ENCODE peak calls at places on chromosome 11, in nine cellular contexts. G is IMR-90, S is neuronal stem cell, Y is small intestine, I is endodermal cell, J is GM23248, R is heart left ventricle, W is tibial nerve, T is PC-3. P is an unnamed sample.

GRCh38 chr11:18466402-18466801 is 10.7 kb downstream of the LDHAL6A start:
- DNase-seq in G (no peak), S (no peak), Y (no peak), I (no peak), J (no peak), R (no peak), W (no peak), T (no peak), P (no peak)

GRCh38 chr11:73217131-73217809 is 811 bp upstream of the P2RY2 start:
- DNase-seq in G (no peak), S (no peak), Y (no peak), I (peak; percentile 65), J (no peak), R (no peak), W (no peak), T (no peak), P (no peak)

GRCh38 chr11:115579181-115579825 is 75.1 kb upstream of the CADM1 start:
- DNase-seq in G (no peak), S (no peak), Y (no peak), I (no peak), J (no peak), R (no peak), W (no peak), T (peak; percentile 8), P (no peak)

GRCh38 chr11:64687204-64687603 is 35.8 kb downstream of the NRXN2 start:
- DNase-seq in G (no peak), S (no peak), Y (no peak), I (no peak), J (no peak), R (peak; percentile 69), W (peak; percentile 31), T (no peak), P (peak; percentile 87)

GRCh38 chr11:67240575-67241389 is 25.5 kb upstream of the GRK2 start:
- DNase-seq in G (peak; percentile 75), S (no peak), Y (peak; percentile 81), I (peak; percentile 69), J (peak; percentile 92), R (no peak), W (no peak), T (peak; percentile 84), P (peak; percentile 73)

GRCh38 chr11:18225906-18226305 is 10.7 kb downstream of the SAA4 start:
- DNase-seq in G (no peak), S (no peak), Y (no peak), I (no peak), J (no peak), R (no peak), W (no peak), T (no peak), P (no peak)

GRCh38 chr11:122882809-122883681 is 486 bp downstream of the JHY start:
- DNase-seq in G (peak; percentile 55), S (peak; percentile 31), Y (peak; percentile 62), I (peak; percentile 90), J (peak; percentile 88), R (peak; percentile 78), W (peak; percentile 30), T (peak; percentile 83), P (peak; percentile 73)

GRCh38 chr11:2704356-2704755 is 4.6 kb upstream of the KCNQ1OT1 start:
- DNase-seq in G (no peak), S (no peak), Y (no peak), I (no peak), J (no peak), R (peak; percentile 30), W (no peak), T (no peak), P (no peak)

GRCh38 chr11:109364851-109365250 is 57.1 kb upstream of the C11orf87 start:
- DNase-seq in G (no peak), S (no peak), Y (no peak), I (no peak), J (no peak), R (no peak), W (no peak), T (no peak), P (no peak)

GRCh38 chr11:19644316-19644715 is 68.3 kb upstream of the NAV2 start:
- DNase-seq in G (no peak), S (no peak), Y (no peak), I (no peak), J (no peak), R (no peak), W (no peak), T (no peak), P (no peak)

GRCh38 chr11:61771195-61771894 is 18.9 kb downstream of the MYRF start:
- DNase-seq in G (no peak), S (no peak), Y (no peak), I (no peak), J (no peak), R (no peak), W (no peak), T (no peak), P (no peak)

GRCh38 chr11:9769621-9770020 is 105.7 kb downstream of the SWAP70 start:
- DNase-seq in G (no peak), S (no peak), Y (no peak), I (no peak), J (no peak), R (no peak), W (no peak), T (no peak), P (no peak)

GRCh38 chr11:22666700-22667439 is 459 bp downstream of the GAS2 start:
- DNase-seq in G (no peak), S (peak; percentile 39), Y (peak; percentile 38), I (peak; percentile 91), J (peak; percentile 20), R (peak; percentile 79), W (no peak), T (no peak), P (peak; percentile 5)

DNA sequence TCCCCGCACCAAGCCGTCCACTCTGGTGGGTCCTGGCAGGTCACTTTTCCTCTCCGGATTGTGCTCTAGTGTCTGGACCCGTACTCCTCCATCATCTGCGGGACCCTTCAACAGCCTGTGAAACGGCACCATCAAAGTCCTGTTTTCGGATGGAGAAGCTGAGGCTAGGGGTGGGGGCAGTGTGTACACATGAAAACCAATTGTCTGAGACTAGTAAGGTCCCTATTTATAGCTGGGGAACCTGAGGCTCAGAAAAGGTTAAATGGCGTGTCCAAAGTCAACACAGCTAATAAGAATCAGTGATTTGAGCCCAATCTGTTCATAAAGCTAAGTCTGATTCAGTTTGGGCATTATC is 666 bp upstream of the LRRC32 start:
- DNase-seq in G (no peak), S (no peak), Y (no peak), I (no peak), J (no peak), R (no peak), W (no peak), T (no peak), P (no peak)
- H3K4me3 ChIP-seq in G (no peak overlapping the region), S (peak overlapping the region; percentile 77), Y (no peak overlapping the region), I (peak overlapping the region; percentile 53), J (peak overlapping the region; percentile 72), R (peak overlapping the region; percentile 49), W (peak overlapping the region; percentile 62), T (no peak overlapping the region), P (no peak overlapping the region)

GRCh38 chr11:69085490-69086095 is 36.9 kb downstream of the TPCN2 start:
- DNase-seq in G (no peak), S (no peak), Y (no peak), I (no peak), J (no peak), R (no peak), W (no peak), T (no peak), P (no peak)

GRCh38 chr11:69081180-69081579 is 32.4 kb downstream of the TPCN2 start:
- DNase-seq in G (no peak), S (no peak), Y (no peak), I (no peak), J (no peak), R (no peak), W (no peak), T (no peak), P (no peak)

GRCh38 chr11:69084371-69084770 is 35.6 kb downstream of the TPCN2 start:
- DNase-seq in G (no peak), S (no peak), Y (no peak), I (no peak), J (no peak), R (no peak), W (no peak), T (no peak), P (no peak)

GRCh38 chr11:69086152-69086551 is 37.4 kb downstream of the TPCN2 start:
- DNase-seq in G (no peak), S (no peak), Y (no peak), I (peak; percentile 75), J (peak; percentile 20), R (no peak), W (no peak), T (no peak), P (no peak)

DNA sequence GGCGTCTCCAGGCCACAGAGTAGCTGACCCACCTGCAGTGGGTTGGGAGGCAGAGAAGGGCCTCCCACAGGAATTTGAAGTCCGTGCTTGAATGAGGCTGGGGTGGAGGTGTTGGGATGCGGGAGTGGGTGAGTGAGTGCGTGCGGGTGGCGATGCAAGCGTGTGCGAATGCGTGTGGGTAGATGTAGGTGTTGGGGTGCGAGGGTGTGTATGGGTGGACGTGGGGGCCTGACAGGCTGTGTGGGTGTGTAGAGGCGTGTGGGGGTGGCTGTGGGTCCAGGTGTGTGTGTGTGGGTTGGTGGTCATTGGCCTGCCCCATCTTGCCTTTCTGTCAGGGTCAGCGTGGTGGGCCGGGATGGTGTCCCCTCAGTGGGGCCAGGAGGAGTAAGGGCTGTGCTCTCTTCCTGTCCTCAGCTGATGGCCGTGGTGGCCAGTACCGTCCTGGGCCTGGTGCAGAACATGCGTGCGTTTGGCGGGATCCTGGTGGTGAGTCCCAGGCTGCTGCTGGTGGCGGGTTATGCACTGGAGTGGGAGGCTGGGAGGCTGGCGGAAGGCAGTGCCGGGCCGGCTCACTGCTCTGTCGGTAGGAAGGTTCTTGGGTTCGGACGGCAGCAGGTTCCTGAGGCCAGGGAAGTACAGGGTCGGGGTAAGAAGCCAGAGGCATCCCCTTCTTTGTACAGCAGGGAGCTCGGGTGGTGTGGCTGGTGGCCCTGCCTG is 35.0 kb downstream of the TPCN2 start:
- DNase-seq in G (no peak), S (no peak), Y (no peak), I (no peak), J (no peak), R (no peak), W (no peak), T (no peak), P (no peak)
- H3K36me3 ChIP-seq in G (peaks cover 37% of the 10 kb centered on the region), S (peaks cover 26% of the 10 kb centered on the region), Y (peaks cover 13% of the 10 kb centered on the region), I (peaks cover 11% of the 10 kb centered on the region), J (peaks cover 7% of the 10 kb centered on the region), R (peaks cover 62% of the 10 kb centered on the region), W (no peaks in the 10 kb centered on the region), T (peaks cover 12% of the 10 kb centered on the region), P (peaks cover 7% of the 10 kb centered on the region)

GRCh38 chr11:55811067-55811466 is at the start of gene OR5L1:
- DNase-seq in G (no peak), S (no peak), Y (no peak), I (no peak), J (no peak), R (no peak), W (no peak), T (no peak), P (no peak)
- H3K9me3 ChIP-seq in G (peaks cover 10% of the 10 kb centered on the region), S (peaks cover 10% of the 10 kb centered on the region), Y (no peaks in the 10 kb centered on the region), I (peaks cover 79% of the 10 kb centered on the region), J (no peaks in the 10 kb centered on the region), R (peaks cover 9% of the 10 kb centered on the region), W (peaks cover 8% of the 10 kb centered on the region), T (peaks cover 31% of the 10 kb centered on the region), P (no peaks in the 10 kb centered on the region)

DNA sequence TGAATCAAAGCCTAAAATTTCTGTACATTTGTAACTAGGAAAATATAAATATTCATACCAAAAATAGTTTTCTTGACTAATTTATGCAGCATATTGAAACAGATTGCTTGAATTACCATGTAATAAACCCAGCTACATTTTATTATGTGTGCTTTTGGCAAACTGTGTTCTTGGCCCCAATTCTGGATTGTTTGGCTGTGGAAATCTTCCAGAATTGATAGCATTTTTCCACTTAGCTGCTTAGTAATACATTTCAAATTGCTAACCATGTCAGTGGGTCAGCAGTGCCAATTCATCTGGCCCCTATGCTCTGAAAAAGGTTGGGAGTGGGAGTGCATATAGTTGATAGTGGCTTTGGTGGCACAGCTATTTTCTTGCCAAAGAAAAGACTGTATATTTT is 32.3 kb downstream of the PDHX start:
- DNase-seq in G (peak; percentile 17), S (no peak), Y (no peak), I (no peak), J (peak; percentile 52), R (no peak), W (no peak), T (no peak), P (peak; percentile 38)
- H3K4me3 ChIP-seq in G (no peak overlapping the region), S (no peak overlapping the region), Y (no peak overlapping the region), I (no peak overlapping the region), J (no peak overlapping the region), R (no peak overlapping the region), W (no peak overlapping the region), T (no peak overlapping the region), P (no peak overlapping the region)